ENCODE peak calls at places on chromosome 4, in five cellular contexts. One of them, this sample, is unnamed.

GRCh38 chr4:19577121-19577520 is 674.6 kb upstream of the SLIT2 start:
- DNase-seq in tibial nerve: no peak
- DNase-seq in uterus: no peak
- DNase-seq in heart left ventricle: no peak
- DNase-seq in Peyer's patch: no peak
- DNase-seq in this sample: no peak

GRCh38 chr4:156413411-156413985 is 459.8 kb upstream of the CTSO start:
- DNase-seq in tibial nerve: no peak
- DNase-seq in uterus: no peak
- DNase-seq in heart left ventricle: no peak
- DNase-seq in Peyer's patch: no peak
- DNase-seq in this sample: no peak

GRCh38 chr4:3108211-3108610 is 33.7 kb downstream of the HTT start:
- DNase-seq in tibial nerve: no peak
- DNase-seq in uterus: no peak
- DNase-seq in heart left ventricle: no peak
- DNase-seq in Peyer's patch: no peak
- DNase-seq in this sample: no peak

GRCh38 chr4:130393246-130394041 is 1297.5 kb downstream of the C4orf33 start:
- DNase-seq in tibial nerve: no peak
- DNase-seq in uterus: no peak
- DNase-seq in heart left ventricle: no peak
- DNase-seq in Peyer's patch: no peak
- DNase-seq in this sample: no peak

GRCh38 chr4:141464366-141464765 is 172.0 kb upstream of the IL15 start:
- DNase-seq in tibial nerve: no peak
- DNase-seq in uterus: no peak
- DNase-seq in heart left ventricle: no peak
- DNase-seq in Peyer's patch: no peak
- DNase-seq in this sample: no peak

GRCh38 chr4:74516321-74516720 is 71.4 kb downstream of the AREG start:
- DNase-seq in tibial nerve: no peak
- DNase-seq in uterus: no peak
- DNase-seq in heart left ventricle: no peak
- DNase-seq in Peyer's patch: no peak
- DNase-seq in this sample: no peak

GRCh38 chr4:16583764-16584163 is 314.7 kb downstream of the LDB2 start:
- DNase-seq in tibial nerve: no peak
- DNase-seq in uterus: no peak
- DNase-seq in heart left ventricle: no peak
- DNase-seq in Peyer's patch: no peak
- DNase-seq in this sample: no peak

GRCh38 chr4:85677286-85677685 is 202.3 kb downstream of the ARHGAP24 start:
- DNase-seq in tibial nerve: no peak
- DNase-seq in uterus: no peak
- DNase-seq in heart left ventricle: no peak
- DNase-seq in Peyer's patch: no peak
- DNase-seq in this sample: no peak

GRCh38 chr4:813900-814299 is 12.0 kb downstream of the CPLX1 start:
- DNase-seq in tibial nerve: no peak
- DNase-seq in uterus: no peak
- DNase-seq in heart left ventricle: no peak
- DNase-seq in Peyer's patch: no peak
- DNase-seq in this sample: no peak

GRCh38 chr4:78056265-78057129 is 626 bp upstream of the FRAS1 start:
- DNase-seq in tibial nerve: peak
- DNase-seq in uterus: peak
- DNase-seq in heart left ventricle: peak
- DNase-seq in Peyer's patch: peak
- DNase-seq in this sample: no peak

GRCh38 chr4:111797455-111798163 is 347.6 kb upstream of the FAM241A start:
- DNase-seq in tibial nerve: no peak
- DNase-seq in uterus: no peak
- DNase-seq in heart left ventricle: no peak
- DNase-seq in Peyer's patch: peak
- DNase-seq in this sample: no peak

GRCh38 chr4:144583658-144584057 is 62.3 kb upstream of the HHIP start:
- DNase-seq in tibial nerve: no peak
- DNase-seq in uterus: no peak
- DNase-seq in heart left ventricle: no peak
- DNase-seq in Peyer's patch: no peak
- DNase-seq in this sample: no peak

GRCh38 chr4:6343950-6344408 is 74.3 kb downstream of the WFS1 start:
- DNase-seq in tibial nerve: no peak
- DNase-seq in uterus: no peak
- DNase-seq in heart left ventricle: no peak
- DNase-seq in Peyer's patch: no peak
- DNase-seq in this sample: peak

GRCh38 chr4:140038031-140038533 is 115.9 kb downstream of the MAML3 start:
- DNase-seq in tibial nerve: no peak
- DNase-seq in uterus: no peak
- DNase-seq in heart left ventricle: no peak
- DNase-seq in Peyer's patch: no peak
- DNase-seq in this sample: no peak

GRCh38 chr4:140042634-140043033 is 111.3 kb downstream of the MAML3 start:
- DNase-seq in tibial nerve: no peak
- DNase-seq in uterus: no peak
- DNase-seq in heart left ventricle: no peak
- DNase-seq in Peyer's patch: no peak
- DNase-seq in this sample: no peak

GRCh38 chr4:140031706-140032105 is 122.3 kb downstream of the MAML3 start:
- DNase-seq in tibial nerve: no peak
- DNase-seq in uterus: no peak
- DNase-seq in heart left ventricle: no peak
- DNase-seq in Peyer's patch: no peak
- DNase-seq in this sample: no peak

GRCh38 chr4:140037353-140038030 is 116.5 kb downstream of the MAML3 start:
- DNase-seq in tibial nerve: no peak
- DNase-seq in uterus: no peak
- DNase-seq in heart left ventricle: no peak
- DNase-seq in Peyer's patch: no peak
- DNase-seq in this sample: no peak
- TF ChIP-seq POLR2A in tibial nerve: no peak
- TF ChIP-seq POLR2A in uterus: no peak
- TF ChIP-seq POLR2A in heart left ventricle: no peak
- TF ChIP-seq POLR2A in Peyer's patch: no peak
- TF ChIP-seq POLR2A in this sample: no peak

DNA sequence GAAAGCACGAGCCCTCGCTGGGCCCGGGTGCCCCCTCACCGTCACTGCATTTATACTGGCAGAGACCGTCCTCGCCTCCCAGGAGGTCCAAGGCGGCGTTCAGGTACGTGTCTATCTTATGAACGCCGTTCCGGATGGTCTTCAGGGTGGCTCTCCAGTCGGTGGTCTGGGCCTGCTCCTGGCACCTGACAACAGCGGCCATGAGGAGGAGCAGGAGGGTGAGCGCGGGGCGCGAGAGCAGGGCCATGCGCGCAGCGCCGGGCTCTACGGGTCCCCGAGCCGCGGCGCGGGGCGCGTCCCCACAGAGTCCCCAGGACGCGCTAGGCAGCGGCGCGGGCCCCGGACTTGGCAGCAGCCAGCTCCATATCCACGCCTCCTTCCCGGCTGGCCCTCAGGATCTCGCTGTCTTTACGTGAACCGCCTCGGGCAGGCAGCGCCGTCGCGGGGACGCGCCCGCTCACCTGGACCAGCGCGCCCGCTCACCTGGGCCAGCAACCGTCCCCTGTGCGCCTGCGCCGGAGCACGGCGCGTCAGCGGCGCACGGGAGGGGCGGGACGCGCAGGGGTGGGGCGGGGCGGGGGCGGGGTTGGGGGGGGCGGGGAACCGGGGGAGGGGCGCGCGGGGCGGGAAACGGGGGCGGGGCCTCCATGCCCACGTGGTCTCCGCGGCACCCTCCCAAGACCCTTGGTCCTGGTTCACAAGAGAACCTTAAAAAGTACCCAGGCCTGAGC is at the start of gene PLA2G12A:
- DNase-seq in tibial nerve: peak
- DNase-seq in uterus: peak
- DNase-seq in heart left ventricle: peak
- DNase-seq in Peyer's patch: peak
- DNase-seq in this sample: peak
- TF ChIP-seq POLR2A in tibial nerve: peak
- TF ChIP-seq POLR2A in uterus: peak
- TF ChIP-seq POLR2A in heart left ventricle: peak
- TF ChIP-seq POLR2A in Peyer's patch: peak
- TF ChIP-seq POLR2A in this sample: peak

GRCh38 chr4:37674446-37674845 is 11.7 kb downstream of the RELL1 start:
- DNase-seq in tibial nerve: no peak
- DNase-seq in uterus: no peak
- DNase-seq in heart left ventricle: no peak
- DNase-seq in Peyer's patch: no peak
- DNase-seq in this sample: no peak
- TF ChIP-seq POLR2A in tibial nerve: no peak
- TF ChIP-seq POLR2A in uterus: no peak
- TF ChIP-seq POLR2A in heart left ventricle: no peak
- TF ChIP-seq POLR2A in Peyer's patch: no peak
- TF ChIP-seq POLR2A in this sample: no peak

GRCh38 chr4:184348311-184349233 is 125.8 kb downstream of the IRF2 start:
- DNase-seq in tibial nerve: no peak
- DNase-seq in uterus: peak
- DNase-seq in heart left ventricle: no peak
- DNase-seq in Peyer's patch: peak
- DNase-seq in this sample: no peak
- TF ChIP-seq POLR2A in tibial nerve: no peak
- TF ChIP-seq POLR2A in uterus: no peak
- TF ChIP-seq POLR2A in heart left ventricle: peak
- TF ChIP-seq POLR2A in Peyer's patch: peak
- TF ChIP-seq POLR2A in this sample: no peak

GRCh38 chr4:165327211-165328100 is at the start of gene MSMO1:
- DNase-seq in tibial nerve: peak
- DNase-seq in uterus: peak
- DNase-seq in heart left ventricle: peak
- DNase-seq in Peyer's patch: peak
- DNase-seq in this sample: peak
- TF ChIP-seq POLR2A in tibial nerve: peak
- TF ChIP-seq POLR2A in uterus: peak
- TF ChIP-seq POLR2A in heart left ventricle: peak
- TF ChIP-seq POLR2A in Peyer's patch: peak
- TF ChIP-seq POLR2A in this sample: peak

GRCh38 chr4:1856071-1856919 is at the start of gene LETM1:
- DNase-seq in tibial nerve: peak
- DNase-seq in uterus: peak
- DNase-seq in heart left ventricle: peak
- DNase-seq in Peyer's patch: peak
- DNase-seq in this sample: peak
- TF ChIP-seq POLR2A in tibial nerve: peak
- TF ChIP-seq POLR2A in uterus: peak
- TF ChIP-seq POLR2A in heart left ventricle: peak
- TF ChIP-seq POLR2A in Peyer's patch: peak
- TF ChIP-seq POLR2A in this sample: peak

DNA sequence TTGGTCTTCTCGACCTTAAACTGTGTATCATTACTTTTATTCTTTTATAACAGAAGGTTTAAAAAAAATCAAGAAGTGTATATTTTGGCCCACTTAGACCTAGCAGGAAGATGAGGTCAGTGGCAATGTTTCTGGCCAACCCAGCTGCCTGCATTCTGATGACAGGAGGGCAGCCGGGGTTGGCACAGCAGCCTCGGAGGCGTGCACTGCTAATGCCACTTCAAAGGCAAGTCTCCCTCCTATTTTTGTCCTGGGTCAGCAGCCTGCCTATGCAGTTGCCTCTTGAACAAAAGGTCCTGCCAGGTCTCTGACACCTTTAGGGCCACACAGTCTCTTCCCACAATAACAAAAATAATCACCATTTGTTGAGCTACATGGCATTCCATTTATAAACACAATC is 89.4 kb upstream of the MYOZ2 start:
- DNase-seq in tibial nerve: no peak
- DNase-seq in uterus: no peak
- DNase-seq in heart left ventricle: peak
- DNase-seq in Peyer's patch: no peak
- DNase-seq in this sample: no peak
- TF ChIP-seq POLR2A in tibial nerve: no peak
- TF ChIP-seq POLR2A in uterus: no peak
- TF ChIP-seq POLR2A in heart left ventricle: no peak
- TF ChIP-seq POLR2A in Peyer's patch: no peak
- TF ChIP-seq POLR2A in this sample: no peak